ENCODE peak calls at places on chromosomes 7 and 10, in five cellular contexts. One of them, this sample, is unnamed. For H3K36me3, the result is how much of the 10 kb centered on the place peaks cover.

GRCh38 chr7:91265693-91266066 is 1.4 kb downstream of the FZD1 start:
- DNase-seq in PC-9: peak
- DNase-seq in esophagus muscularis mucosa: no peak
- DNase-seq in BE2C: no peak
- DNase-seq in CD8-positive, alpha-beta T cell: no peak
- DNase-seq in this sample: no peak

GRCh38 chr10:21515581-21516269 is 9.8 kb downstream of the SKIDA1 start:
- DNase-seq in PC-9: no peak
- DNase-seq in esophagus muscularis mucosa: no peak
- DNase-seq in BE2C: no peak
- DNase-seq in CD8-positive, alpha-beta T cell: no peak
- DNase-seq in this sample: no peak

GRCh38 chr10:101778781-101779543 is 3.0 kb upstream of the FGF8 start:
- DNase-seq in PC-9: no peak
- DNase-seq in esophagus muscularis mucosa: no peak
- DNase-seq in BE2C: peak
- DNase-seq in CD8-positive, alpha-beta T cell: no peak
- DNase-seq in this sample: no peak

GRCh38 chr7:25263292-25263691 is 35.0 kb upstream of the NPVF start:
- DNase-seq in PC-9: no peak
- DNase-seq in esophagus muscularis mucosa: no peak
- DNase-seq in BE2C: no peak
- DNase-seq in CD8-positive, alpha-beta T cell: no peak
- DNase-seq in this sample: no peak

GRCh38 chr7:103373866-103374643 is 26.6 kb downstream of the PSMC2 start:
- DNase-seq in PC-9: no peak
- DNase-seq in esophagus muscularis mucosa: no peak
- DNase-seq in BE2C: no peak
- DNase-seq in CD8-positive, alpha-beta T cell: no peak
- DNase-seq in this sample: no peak

GRCh38 chr10:77872151-77872946 is 54.2 kb downstream of the DLG5 start:
- DNase-seq in PC-9: no peak
- DNase-seq in esophagus muscularis mucosa: no peak
- DNase-seq in BE2C: no peak
- DNase-seq in CD8-positive, alpha-beta T cell: no peak
- DNase-seq in this sample: no peak

GRCh38 chr7:38929460-38930171 is 20.6 kb upstream of the VPS41 start:
- DNase-seq in PC-9: no peak
- DNase-seq in esophagus muscularis mucosa: no peak
- DNase-seq in BE2C: no peak
- DNase-seq in CD8-positive, alpha-beta T cell: no peak
- DNase-seq in this sample: no peak

GRCh38 chr10:31146496-31147219 is 115.0 kb upstream of the ZNF438 start:
- DNase-seq in PC-9: peak
- DNase-seq in esophagus muscularis mucosa: peak
- DNase-seq in BE2C: no peak
- DNase-seq in CD8-positive, alpha-beta T cell: no peak
- DNase-seq in this sample: no peak

GRCh38 chr10:45582386-45582781 is 90.2 kb downstream of the ZFAND4 start:
- DNase-seq in PC-9: no peak
- DNase-seq in esophagus muscularis mucosa: no peak
- DNase-seq in BE2C: no peak
- DNase-seq in CD8-positive, alpha-beta T cell: no peak
- DNase-seq in this sample: no peak

GRCh38 chr7:101562531-101563197 is 66.4 kb downstream of the MYL10 start:
- DNase-seq in PC-9: no peak
- DNase-seq in esophagus muscularis mucosa: no peak
- DNase-seq in BE2C: no peak
- DNase-seq in CD8-positive, alpha-beta T cell: no peak
- DNase-seq in this sample: no peak

GRCh38 chr7:7820939-7821338 is 102.5 kb upstream of the RPA3 start:
- DNase-seq in PC-9: no peak
- DNase-seq in esophagus muscularis mucosa: no peak
- DNase-seq in BE2C: no peak
- DNase-seq in CD8-positive, alpha-beta T cell: no peak
- DNase-seq in this sample: no peak

GRCh38 chr10:74728225-74728624 is 98.2 kb upstream of the KAT6B start:
- DNase-seq in PC-9: peak
- DNase-seq in esophagus muscularis mucosa: no peak
- DNase-seq in BE2C: no peak
- DNase-seq in CD8-positive, alpha-beta T cell: no peak
- DNase-seq in this sample: no peak

GRCh38 chr10:44749141-44749540 is 162.0 kb upstream of the TMEM72 start:
- DNase-seq in PC-9: no peak
- DNase-seq in esophagus muscularis mucosa: no peak
- DNase-seq in BE2C: no peak
- DNase-seq in CD8-positive, alpha-beta T cell: no peak
- DNase-seq in this sample: no peak

GRCh38 chr7:28076421-28077163 is 104.0 kb downstream of the JAZF1 start:
- DNase-seq in PC-9: no peak
- DNase-seq in esophagus muscularis mucosa: no peak
- DNase-seq in BE2C: peak
- DNase-seq in CD8-positive, alpha-beta T cell: no peak
- DNase-seq in this sample: no peak

GRCh38 chr10:6840093-6840763 is 260.2 kb upstream of the PRKCQ start:
- DNase-seq in PC-9: no peak
- DNase-seq in esophagus muscularis mucosa: no peak
- DNase-seq in BE2C: no peak
- DNase-seq in CD8-positive, alpha-beta T cell: no peak
- DNase-seq in this sample: no peak

GRCh38 chr7:34011017-34011680 is 105.8 kb downstream of the BMPER start:
- DNase-seq in PC-9: no peak
- DNase-seq in esophagus muscularis mucosa: no peak
- DNase-seq in BE2C: no peak
- DNase-seq in CD8-positive, alpha-beta T cell: no peak
- DNase-seq in this sample: no peak

GRCh38 chr10:106919798-106920382 is 244.6 kb downstream of the SORCS1 start:
- DNase-seq in PC-9: no peak
- DNase-seq in esophagus muscularis mucosa: peak
- DNase-seq in BE2C: no peak
- DNase-seq in CD8-positive, alpha-beta T cell: no peak
- DNase-seq in this sample: no peak

GRCh38 chr7:50333266-50333665 is 28.8 kb downstream of the IKZF1 start:
- DNase-seq in PC-9: no peak
- DNase-seq in esophagus muscularis mucosa: no peak
- DNase-seq in BE2C: no peak
- DNase-seq in CD8-positive, alpha-beta T cell: no peak
- DNase-seq in this sample: no peak

GRCh38 chr7:141563956-141564623 is 12.9 kb downstream of the AGK start:
- DNase-seq in PC-9: no peak
- DNase-seq in esophagus muscularis mucosa: no peak
- DNase-seq in BE2C: no peak
- DNase-seq in CD8-positive, alpha-beta T cell: no peak
- DNase-seq in this sample: no peak

GRCh38 chr7:128937647-128938523 is at the start of gene IRF5:
- DNase-seq in PC-9: peak
- DNase-seq in esophagus muscularis mucosa: no peak
- DNase-seq in BE2C: no peak
- DNase-seq in CD8-positive, alpha-beta T cell: no peak
- DNase-seq in this sample: no peak

GRCh38 chr7:114502454-114503254 is 88.0 kb downstream of the FOXP2 start:
- DNase-seq in PC-9: no peak
- DNase-seq in esophagus muscularis mucosa: no peak
- DNase-seq in BE2C: no peak
- DNase-seq in CD8-positive, alpha-beta T cell: no peak
- DNase-seq in this sample: no peak

GRCh38 chr7:39746162-39746782 is 122.9 kb downstream of the RALA start:
- DNase-seq in PC-9: peak
- DNase-seq in esophagus muscularis mucosa: no peak
- DNase-seq in BE2C: peak
- DNase-seq in CD8-positive, alpha-beta T cell: peak
- DNase-seq in this sample: no peak

GRCh38 chr7:19113855-19114590 is 3.4 kb downstream of the TWIST1 start:
- DNase-seq in PC-9: no peak
- DNase-seq in esophagus muscularis mucosa: no peak
- DNase-seq in BE2C: no peak
- DNase-seq in CD8-positive, alpha-beta T cell: no peak
- DNase-seq in this sample: no peak

GRCh38 chr10:85492684-85493083 is 873.9 kb downstream of the GRID1 start:
- DNase-seq in PC-9: no peak
- DNase-seq in esophagus muscularis mucosa: no peak
- DNase-seq in BE2C: no peak
- DNase-seq in CD8-positive, alpha-beta T cell: no peak
- DNase-seq in this sample: no peak

GRCh38 chr7:24670782-24671181 is 86.5 kb downstream of the GSDME start:
- DNase-seq in PC-9: no peak
- DNase-seq in esophagus muscularis mucosa: no peak
- DNase-seq in BE2C: no peak
- DNase-seq in CD8-positive, alpha-beta T cell: no peak
- DNase-seq in this sample: no peak

GRCh38 chr7:80665526-80665925 is 27.1 kb downstream of the CD36 start:
- DNase-seq in PC-9: no peak
- DNase-seq in esophagus muscularis mucosa: no peak
- DNase-seq in BE2C: no peak
- DNase-seq in CD8-positive, alpha-beta T cell: no peak
- DNase-seq in this sample: no peak

GRCh38 chr7:80659120-80660055 is 20.9 kb downstream of the CD36 start:
- DNase-seq in PC-9: no peak
- DNase-seq in esophagus muscularis mucosa: no peak
- DNase-seq in BE2C: no peak
- DNase-seq in CD8-positive, alpha-beta T cell: no peak
- DNase-seq in this sample: no peak

GRCh38 chr7:80660939-80661338 is 22.5 kb downstream of the CD36 start:
- DNase-seq in PC-9: no peak
- DNase-seq in esophagus muscularis mucosa: no peak
- DNase-seq in BE2C: no peak
- DNase-seq in CD8-positive, alpha-beta T cell: no peak
- DNase-seq in this sample: no peak

GRCh38 chr7:80661729-80662128 is 23.3 kb downstream of the CD36 start:
- DNase-seq in PC-9: no peak
- DNase-seq in esophagus muscularis mucosa: no peak
- DNase-seq in BE2C: no peak
- DNase-seq in CD8-positive, alpha-beta T cell: no peak
- DNase-seq in this sample: no peak

GRCh38 chr7:80662252-80662651 is 23.8 kb downstream of the CD36 start:
- DNase-seq in PC-9: no peak
- DNase-seq in esophagus muscularis mucosa: no peak
- DNase-seq in BE2C: no peak
- DNase-seq in CD8-positive, alpha-beta T cell: no peak
- DNase-seq in this sample: no peak
- H3K36me3 ChIP-seq in PC-9: under half
- H3K36me3 ChIP-seq in esophagus muscularis mucosa: half or more
- H3K36me3 ChIP-seq in BE2C: under half
- H3K36me3 ChIP-seq in CD8-positive, alpha-beta T cell: under half
- H3K36me3 ChIP-seq in this sample: under half

GRCh38 chr7:36281945-36282727 is 107.5 kb upstream of the ANLN start:
- DNase-seq in PC-9: no peak
- DNase-seq in esophagus muscularis mucosa: no peak
- DNase-seq in BE2C: no peak
- DNase-seq in CD8-positive, alpha-beta T cell: no peak
- DNase-seq in this sample: no peak
- H3K4me3 ChIP-seq in PC-9: peak
- H3K4me3 ChIP-seq in esophagus muscularis mucosa: no peak
- H3K4me3 ChIP-seq in BE2C: no peak
- H3K4me3 ChIP-seq in CD8-positive, alpha-beta T cell: no peak
- H3K4me3 ChIP-seq in this sample: no peak

GRCh38 chr7:44348851-44349781 is 23.7 kb upstream of the CAMK2B start:
- DNase-seq in PC-9: no peak
- DNase-seq in esophagus muscularis mucosa: no peak
- DNase-seq in BE2C: no peak
- DNase-seq in CD8-positive, alpha-beta T cell: no peak
- DNase-seq in this sample: no peak
- TF ChIP-seq CTCF in PC-9: no peak
- TF ChIP-seq CTCF in esophagus muscularis mucosa: no peak
- TF ChIP-seq CTCF in BE2C: peak
- TF ChIP-seq CTCF in CD8-positive, alpha-beta T cell: no peak
- TF ChIP-seq CTCF in this sample: no peak

GRCh38 chr7:134891262-134892001 is 94.9 kb upstream of the AGBL3 start:
- DNase-seq in PC-9: peak
- DNase-seq in esophagus muscularis mucosa: no peak
- DNase-seq in BE2C: peak
- DNase-seq in CD8-positive, alpha-beta T cell: no peak
- DNase-seq in this sample: no peak
- H3K36me3 ChIP-seq in PC-9: under half
- H3K36me3 ChIP-seq in esophagus muscularis mucosa: under half
- H3K36me3 ChIP-seq in BE2C: under half
- H3K36me3 ChIP-seq in CD8-positive, alpha-beta T cell: under half
- H3K36me3 ChIP-seq in this sample: under half

GRCh38 chr7:3091631-3092030 is 48.0 kb upstream of the CARD11 start:
- DNase-seq in PC-9: no peak
- DNase-seq in esophagus muscularis mucosa: no peak
- DNase-seq in BE2C: no peak
- DNase-seq in CD8-positive, alpha-beta T cell: no peak
- DNase-seq in this sample: no peak
- H3K4me3 ChIP-seq in PC-9: no peak
- H3K4me3 ChIP-seq in esophagus muscularis mucosa: no peak
- H3K4me3 ChIP-seq in BE2C: no peak
- H3K4me3 ChIP-seq in CD8-positive, alpha-beta T cell: peak
- H3K4me3 ChIP-seq in this sample: no peak

GRCh38 chr10:121526801-121527221 is 71.4 kb downstream of the FGFR2 start:
- DNase-seq in PC-9: no peak
- DNase-seq in esophagus muscularis mucosa: no peak
- DNase-seq in BE2C: no peak
- DNase-seq in CD8-positive, alpha-beta T cell: no peak
- DNase-seq in this sample: no peak

GRCh38 chr10:121530481-121531075 is 67.7 kb downstream of the FGFR2 start:
- DNase-seq in PC-9: no peak
- DNase-seq in esophagus muscularis mucosa: no peak
- DNase-seq in BE2C: no peak
- DNase-seq in CD8-positive, alpha-beta T cell: no peak
- DNase-seq in this sample: no peak

GRCh38 chr10:121525276-121526039 is 72.8 kb downstream of the FGFR2 start:
- DNase-seq in PC-9: no peak
- DNase-seq in esophagus muscularis mucosa: no peak
- DNase-seq in BE2C: no peak
- DNase-seq in CD8-positive, alpha-beta T cell: no peak
- DNase-seq in this sample: no peak

GRCh38 chr10:121526040-121526790 is 72.0 kb downstream of the FGFR2 start:
- DNase-seq in PC-9: no peak
- DNase-seq in esophagus muscularis mucosa: no peak
- DNase-seq in BE2C: no peak
- DNase-seq in CD8-positive, alpha-beta T cell: no peak
- DNase-seq in this sample: no peak

DNA sequence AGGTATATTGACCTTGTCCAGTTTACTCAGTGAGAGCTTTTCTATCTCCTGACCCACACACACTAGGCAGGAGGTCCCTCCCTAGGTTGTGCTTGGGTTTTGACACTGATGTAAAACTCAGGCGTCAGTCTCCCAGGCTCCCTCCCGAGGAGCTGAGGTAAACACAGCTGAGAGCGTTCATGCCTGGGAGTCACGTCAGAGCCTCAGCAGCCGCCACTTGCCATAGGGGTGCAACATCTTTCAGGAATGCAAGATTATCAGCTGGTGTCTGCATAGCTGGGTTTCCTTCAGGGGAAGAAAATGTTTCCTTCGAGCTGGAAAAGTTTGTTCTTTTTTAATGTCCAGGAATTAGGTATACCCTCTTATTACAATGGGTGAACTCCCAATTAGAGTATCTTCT is 70.6 kb downstream of the FGFR2 start:
- DNase-seq in PC-9: no peak
- DNase-seq in esophagus muscularis mucosa: no peak
- DNase-seq in BE2C: no peak
- DNase-seq in CD8-positive, alpha-beta T cell: no peak
- DNase-seq in this sample: no peak
- TF ChIP-seq CTCF in PC-9: no peak
- TF ChIP-seq CTCF in esophagus muscularis mucosa: no peak
- TF ChIP-seq CTCF in BE2C: no peak
- TF ChIP-seq CTCF in CD8-positive, alpha-beta T cell: no peak
- TF ChIP-seq CTCF in this sample: no peak

GRCh38 chr10:133471300-133472109 is 17.8 kb downstream of the SCART1 start:
- DNase-seq in PC-9: no peak
- DNase-seq in esophagus muscularis mucosa: peak
- DNase-seq in BE2C: no peak
- DNase-seq in CD8-positive, alpha-beta T cell: no peak
- DNase-seq in this sample: no peak
- H3K36me3 ChIP-seq in PC-9: under half
- H3K36me3 ChIP-seq in esophagus muscularis mucosa: under half
- H3K36me3 ChIP-seq in BE2C: under half
- H3K36me3 ChIP-seq in CD8-positive, alpha-beta T cell: under half
- H3K36me3 ChIP-seq in this sample: under half

This sample was measured in esophagus squamous epithelium.